ENCODE peak calls at places on chromosome 14, in five cellular contexts. G is adipocyte, J is GM23338, F is PC-9, I is MM.1S. T is an unnamed sample.
A peak's percentile ranks its signal among the peaks of the same experiment; 100 is the strongest.

GRCh38 chr14:71438684-71439083 is 493.5 kb upstream of the RGS6 start:
- DNase-seq in J (no peak), G (no peak), I (no peak), F (no peak), T (no peak)

GRCh38 chr14:51545396-51545795 is 106.3 kb upstream of the FRMD6 start:
- DNase-seq in G (no peak), F (no peak), J (no peak), I (no peak), T (no peak)

GRCh38 chr14:29607129-29607528 is 320.5 kb downstream of the PRKD1 start:
- DNase-seq in G (no peak), F (no peak), J (no peak), I (no peak), T (no peak)

GRCh38 chr14:67541448-67542387 is 8.6 kb downstream of the PLEKHH1 start:
- DNase-seq in G (no peak), F (no peak), J (peak; percentile 80), I (no peak), T (no peak)

GRCh38 chr14:99755629-99756603 is 37.3 kb upstream of the EML1 start:
- DNase-seq in G (peak; percentile 96), I (no peak), J (no peak), F (peak; percentile 59), T (peak; percentile 75)

GRCh38 chr14:51398898-51399297 is 158.9 kb downstream of the TMX1 start:
- DNase-seq in I (no peak), G (peak; percentile 61), F (peak; percentile 52), J (no peak), T (no peak)

GRCh38 chr14:52902971-52903385 is 47.9 kb downstream of the FERMT2 start:
- DNase-seq in G (no peak), I (no peak), J (no peak), F (no peak), T (peak; percentile 53)

GRCh38 chr14:104286496-104286895 is 148.1 kb downstream of the KIF26A start:
- DNase-seq in J (no peak), I (no peak), F (no peak), G (no peak), T (no peak)

GRCh38 chr14:61615743-61616523 is 79.4 kb upstream of the HIF1A start:
- DNase-seq in F (peak; percentile 71), I (no peak), J (no peak), G (peak; percentile 61), T (peak; percentile 74)

GRCh38 chr14:89673499-89674225 is 256.6 kb upstream of the FOXN3 start:
- DNase-seq in I (no peak), G (peak; percentile 78), F (no peak), J (no peak), T (peak; percentile 56)

GRCh38 chr14:75283162-75283883 is 4.7 kb downstream of the FOS start:
- DNase-seq in I (no peak), G (peak; percentile 77), F (no peak), J (peak; percentile 51), T (no peak)

GRCh38 chr14:91919814-91920213 is 27.7 kb downstream of the FBLN5 start:
- DNase-seq in I (no peak), F (no peak), J (no peak), G (no peak), T (no peak)

DNA sequence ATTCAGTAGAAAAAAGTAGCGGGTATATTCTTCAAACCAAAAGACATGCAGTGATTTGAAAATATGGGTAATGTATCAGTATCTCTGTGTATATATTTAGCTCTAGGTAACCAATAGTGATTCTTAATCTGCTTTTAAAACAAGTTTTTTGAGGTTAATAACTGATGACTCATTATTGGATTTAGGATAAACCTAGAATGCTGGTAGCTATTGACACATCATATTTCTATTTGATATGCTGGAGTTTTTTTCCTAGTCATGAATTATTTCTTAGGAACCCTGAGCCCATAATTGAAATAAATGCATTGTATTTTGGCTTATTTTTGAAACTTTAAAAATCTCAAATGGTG is 15.5 kb downstream of the ARF6 start:
- DNase-seq in I (no peak), J (no peak), F (no peak), G (no peak), T (no peak)
- H3K4me3 ChIP-seq in I (no peak overlapping the region), J (no peak overlapping the region), F (no peak overlapping the region), G (no peak overlapping the region), T (no peak overlapping the region)

GRCh38 chr14:100827140-100827517 is 1.2 kb downstream of the MEG3 start:
- DNase-seq in I (no peak), G (peak; percentile 74), J (no peak), F (no peak), T (no peak)
- H3K4me3 ChIP-seq in I (no peak overlapping the region), G (peak overlapping the region; percentile 80), J (no peak overlapping the region), F (no peak overlapping the region), T (peak overlapping the region; percentile 55)

GRCh38 chr14:53952533-53952932 is 4.1 kb downstream of the BMP4 start:
- DNase-seq in F (no peak), G (peak; percentile 48), J (peak; percentile 52), I (no peak), T (no peak)

GRCh38 chr14:53951661-53952265 is 4.9 kb downstream of the BMP4 start:
- DNase-seq in F (no peak), J (peak; percentile 65), G (peak; percentile 16), I (no peak), T (no peak)

GRCh38 chr14:53948181-53948884 is 8.3 kb downstream of the BMP4 start:
- DNase-seq in J (no peak), F (no peak), G (no peak), I (no peak), T (no peak)

GRCh38 chr14:53949201-53949600 is 7.4 kb downstream of the BMP4 start:
- DNase-seq in G (no peak), F (no peak), I (no peak), J (no peak), T (no peak)

DNA sequence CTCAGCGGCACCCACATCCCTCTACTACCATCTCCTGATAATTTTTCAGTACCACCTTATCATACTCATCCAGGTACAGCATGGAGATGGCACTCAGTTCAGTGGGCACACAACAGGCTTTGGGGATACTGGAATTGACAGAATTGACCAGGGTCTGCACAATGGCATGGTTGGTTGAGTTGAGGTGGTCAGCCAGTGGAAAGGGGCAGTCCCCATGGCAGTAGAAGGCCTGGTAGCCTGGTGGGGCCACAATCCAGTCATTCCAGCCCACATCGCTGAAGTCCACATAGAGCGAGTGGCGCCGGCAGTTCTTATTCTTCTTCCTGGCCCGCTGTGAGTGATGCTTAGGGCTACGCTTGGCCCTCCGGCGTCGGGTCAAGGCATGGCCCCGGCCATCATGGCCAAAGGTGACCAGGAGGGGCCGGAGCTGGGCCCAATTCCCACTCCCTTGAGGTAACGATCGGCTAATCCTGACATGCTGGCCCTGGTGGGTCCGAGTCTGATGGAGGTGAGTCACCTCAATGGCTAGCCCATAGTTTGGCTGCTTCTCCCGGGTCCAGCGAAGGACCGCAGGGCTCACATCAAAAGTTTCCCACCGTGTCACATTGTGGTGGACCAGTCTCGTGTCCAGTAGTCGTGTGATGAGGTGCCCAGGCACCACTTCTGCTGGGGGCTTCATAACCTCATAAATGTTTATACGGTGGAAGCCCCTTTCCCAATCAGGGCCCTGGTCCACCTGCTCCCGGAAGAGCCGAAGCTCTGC is 6.4 kb downstream of the BMP4 start:
- DNase-seq in I (no peak), G (no peak), F (no peak), J (no peak), T (no peak)
- H3K4me3 ChIP-seq in I (no peak overlapping the region), G (no peak overlapping the region), F (no peak overlapping the region), J (no peak overlapping the region), T (peak overlapping the region; percentile 89)

DNA sequence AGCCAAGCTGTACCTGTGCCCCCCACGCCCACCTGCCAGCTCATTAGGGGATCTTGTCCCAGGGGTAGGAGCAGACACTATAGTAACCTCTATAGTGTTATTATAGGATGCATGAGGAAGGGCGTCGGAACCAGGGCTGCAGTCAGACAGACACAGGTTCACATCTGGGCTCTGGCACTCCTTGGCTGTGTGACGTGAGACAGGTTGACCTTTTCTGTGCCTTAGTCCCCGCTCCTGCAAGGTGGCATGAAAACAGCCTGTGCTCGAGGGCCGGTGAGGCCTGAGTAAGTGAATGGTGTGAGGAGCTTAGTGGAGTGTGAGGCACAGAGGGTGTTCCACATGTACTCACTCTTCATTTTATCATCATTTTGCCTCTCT is 19.0 kb downstream of the ASB2 start:
- DNase-seq in J (no peak), F (no peak), I (no peak), G (no peak), T (no peak)
- H3K4me3 ChIP-seq in J (no peak overlapping the region), F (no peak overlapping the region), I (no peak overlapping the region), G (no peak overlapping the region), T (no peak overlapping the region)

DNA sequence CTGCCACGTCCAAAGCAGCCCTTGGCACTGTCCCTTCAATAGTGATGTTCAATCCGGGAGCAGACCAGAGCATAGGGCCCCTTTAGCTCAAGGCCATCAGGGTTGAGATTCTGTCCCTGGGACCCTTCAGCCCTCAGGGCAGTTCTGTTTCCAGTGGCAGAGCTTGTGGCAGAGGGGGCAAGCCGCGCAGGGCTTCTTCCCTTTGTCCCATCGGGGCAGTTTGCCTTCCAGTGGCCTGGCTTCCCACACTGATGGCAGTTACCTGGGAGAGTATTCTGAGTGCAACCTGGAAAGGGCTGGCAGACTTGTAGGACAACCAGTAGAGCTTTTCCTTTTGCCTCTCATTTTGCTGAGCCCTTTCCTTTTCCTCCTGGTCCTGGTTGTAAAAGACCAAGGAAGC is 43.7 kb upstream of the RNU6-8 start:
- DNase-seq in I (no peak), J (no peak), F (no peak), G (no peak), T (no peak)
- H3K4me3 ChIP-seq in I (no peak overlapping the region), J (no peak overlapping the region), F (no peak overlapping the region), G (no peak overlapping the region), T (no peak overlapping the region)

GRCh38 chr14:49897414-49897813 is 4.5 kb downstream of the ARF6 start:
- DNase-seq in F (no peak), G (no peak), I (no peak), J (no peak), T (no peak)

GRCh38 chr14:49898485-49898884 is 5.6 kb downstream of the ARF6 start:
- DNase-seq in I (no peak), F (no peak), G (no peak), J (no peak), T (no peak)

GRCh38 chr14:49897965-49898364 is 5.1 kb downstream of the ARF6 start:
- DNase-seq in I (no peak), G (no peak), F (no peak), J (no peak), T (no peak)

GRCh38 chr14:49895480-49895879 is 2.6 kb downstream of the ARF6 start:
- DNase-seq in G (peak; percentile 27), F (no peak), J (no peak), I (no peak), T (no peak)

DNA sequence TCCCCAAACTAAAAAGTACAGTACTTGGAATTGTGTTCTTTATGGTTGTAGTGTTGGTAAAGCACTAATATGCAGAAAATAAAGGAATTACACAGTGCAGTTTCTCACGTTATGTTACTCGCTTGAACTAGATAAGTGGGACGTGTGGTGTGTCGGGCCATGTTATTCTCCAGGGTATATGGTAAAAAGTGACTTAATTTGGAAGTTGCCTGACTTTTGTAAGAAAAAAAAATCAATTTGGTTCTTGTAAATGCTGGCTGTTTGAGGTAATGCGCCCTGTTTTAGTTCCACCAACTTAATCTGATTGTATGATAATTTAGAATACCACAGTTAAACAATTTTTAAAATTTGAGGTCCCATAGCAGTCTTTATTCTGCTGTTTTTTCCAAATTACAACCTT is 4.1 kb downstream of the ARF6 start:
- DNase-seq in G (no peak), F (no peak), I (no peak), J (no peak), T (no peak)
- H3K4me3 ChIP-seq in G (peak overlapping the region; percentile 99), F (peak overlapping the region; percentile 99), I (no peak overlapping the region), J (peak overlapping the region; percentile 95), T (peak overlapping the region; percentile 1)

T was measured in retinal pigment epithelial cell.